ENCODE peak calls at places on chromosomes 3 and 15, in six cellular contexts. F is neural progenitor cell; K is MCF 10A; R is stimulated activated CD8-positive, alpha-beta memory T cell treated with anti-CD3 and anti-CD28 coated beads, Interleukin-15, amount 100 ng/mL, for 24 hours; G is GM13977; E is activated T-cell treated with anti-CD3 and anti-CD28 coated beads for 1 hour. Z is an unnamed sample.

GRCh38 chr3:65751123-65751700 is 287.5 kb downstream of the MAGI1 start:
- DNase-seq in F (peak), K (peak), R (no peak), G (peak), E (no peak), Z (no peak)

GRCh38 chr3:79385211-79385610 is 382.6 kb downstream of the ROBO1 start:
- DNase-seq in F (no peak), K (no peak), R (no peak), G (no peak), E (no peak), Z (no peak)

GRCh38 chr15:45991863-45992262 is 357.0 kb downstream of the SQOR start:
- DNase-seq in F (no peak), K (no peak), R (no peak), G (no peak), E (no peak), Z (no peak)

GRCh38 chr3:38404286-38404685 is 49.4 kb upstream of the ACVR2B start:
- DNase-seq in F (no peak), K (peak), R (no peak), G (no peak), E (no peak), Z (no peak)

GRCh38 chr3:70186221-70186620 is 126.2 kb downstream of the MDFIC2 start:
- DNase-seq in F (no peak), K (no peak), R (no peak), G (no peak), E (no peak), Z (no peak)

GRCh38 chr3:123314409-123315270 is 112.9 kb downstream of the SEC22A start:
- DNase-seq in F (peak), K (no peak), R (no peak), G (no peak), E (no peak), Z (no peak)

GRCh38 chr3:139533781-139534443 is 5.6 kb downstream of the RBP1 start:
- DNase-seq in F (no peak), K (peak), R (no peak), G (no peak), E (no peak), Z (no peak)

GRCh38 chr15:61923173-61923572 is 137.1 kb downstream of the VPS13C start:
- DNase-seq in F (no peak), K (no peak), R (no peak), G (no peak), E (no peak), Z (no peak)

GRCh38 chr3:23923786-23924185 is 6.9 kb downstream of the RPL15 start:
- DNase-seq in F (no peak), K (no peak), R (no peak), G (no peak), E (no peak), Z (no peak)

GRCh38 chr3:148698190-148698806 is 595 bp downstream of the AGTR1 start:
- DNase-seq in F (no peak), K (no peak), R (no peak), G (no peak), E (no peak), Z (no peak)

GRCh38 chr3:118402971-118403370 is 631.7 kb downstream of the IGSF11 start:
- DNase-seq in F (no peak), K (no peak), R (no peak), G (no peak), E (no peak), Z (no peak)

GRCh38 chr3:53804697-53805462 is 41.3 kb downstream of the CHDH start:
- DNase-seq in F (no peak), K (peak), R (no peak), G (peak), E (no peak), Z (no peak)

GRCh38 chr3:40877651-40878463 is 321.4 kb upstream of the CTNNB1 start:
- DNase-seq in F (peak), K (peak), R (no peak), G (no peak), E (no peak), Z (no peak)

GRCh38 chr15:76341366-76342045 is 4.9 kb downstream of the ISL2 start:
- DNase-seq in F (peak), K (no peak), R (no peak), G (peak), E (no peak), Z (no peak)

Z was measured in effector CD4-positive, alpha-beta T cell.